ENCODE peak calls at places on chromosomes 16 and 17, in eight cellular contexts. U is sciatic nerve, T is NCI-H1436 treated with DMSO at 0.1 percent for 48 hours, O is NCI-H2029 treated with DMSO at 0.1 percent for 48 hours, A is HFF-Myc, Y is uterus, V is globus pallidus, I is AG09309. X is an unnamed sample.

GRCh38 chr16:17519041-17519440 is 48.3 kb upstream of the XYLT1 start:
- DNase-seq in Y (no peak), V (peak), U (no peak), O (no peak), I (no peak), T (no peak), A (no peak), X (no peak)

GRCh38 chr17:48960834-48961515 is 7.4 kb downstream of the GIP start:
- DNase-seq in T (no peak), I (no peak), O (no peak), Y (no peak), V (no peak), A (no peak), U (no peak), X (no peak)

GRCh38 chr16:87791295-87792204 is 25.8 kb upstream of the KLHDC4 start:
- DNase-seq in A (no peak), T (no peak), U (peak), O (no peak), Y (no peak), V (peak), I (no peak), X (no peak)

GRCh38 chr16:68227183-68227793 is 8.6 kb downstream of the ESRP2 start:
- DNase-seq in A (no peak), V (no peak), T (no peak), U (no peak), O (no peak), I (no peak), Y (no peak), X (no peak)

GRCh38 chr17:68326681-68327080 is 35.4 kb downstream of the ARSG start:
- DNase-seq in I (no peak), T (no peak), U (no peak), O (no peak), A (no peak), Y (no peak), V (no peak), X (no peak)

GRCh38 chr17:57541472-57542394 is 203.4 kb downstream of the CCDC182 start:
- DNase-seq in V (no peak), I (no peak), Y (peak), U (no peak), T (no peak), A (no peak), O (no peak), X (peak)

GRCh38 chr17:57875109-57876022 is 25.5 kb upstream of the MRPS23 start:
- DNase-seq in V (peak), O (no peak), Y (peak), U (peak), I (peak), T (no peak), A (peak), X (peak)

GRCh38 chr16:30666681-30667080 is 8.4 kb downstream of the FBRS start:
- DNase-seq in O (no peak), U (no peak), T (no peak), Y (no peak), I (no peak), A (no peak), V (no peak), X (no peak)

GRCh38 chr16:81553814-81554675 is 109.4 kb downstream of the CMIP start:
- DNase-seq in T (no peak), I (no peak), V (no peak), U (no peak), A (no peak), Y (no peak), O (no peak), X (no peak)

GRCh38 chr16:79498928-79499327 is 101.6 kb downstream of the MAF start:
- DNase-seq in Y (no peak), T (no peak), I (no peak), V (no peak), A (no peak), O (no peak), U (no peak), X (no peak)

GRCh38 chr17:77604301-77605031 is 354.0 kb upstream of the TNRC6C start:
- DNase-seq in V (no peak), A (no peak), U (peak), Y (no peak), O (no peak), I (no peak), T (no peak), X (no peak)

GRCh38 chr16:64952177-64952576 is 169.7 kb downstream of the CDH11 start:
- DNase-seq in Y (no peak), O (no peak), U (no peak), A (peak), T (no peak), V (no peak), I (peak), X (no peak)

GRCh38 chr16:70713781-70714180 is 27.9 kb upstream of the MTSS2 start:
- DNase-seq in U (no peak), Y (no peak), T (no peak), I (no peak), A (no peak), O (no peak), V (no peak), X (no peak)

GRCh38 chr17:12917401-12917800 is 100.4 kb downstream of the ELAC2 start:
- DNase-seq in Y (no peak), A (no peak), V (no peak), I (no peak), U (no peak), O (no peak), T (no peak), X (no peak)

GRCh38 chr16:87541882-87542234 is 49.0 kb upstream of the ZCCHC14 start:
- DNase-seq in U (no peak), Y (no peak), V (no peak), T (no peak), I (no peak), A (no peak), O (no peak), X (no peak)

GRCh38 chr16:52435573-52435972 is 111.4 kb downstream of the TOX3 start:
- DNase-seq in A (no peak), V (peak), U (no peak), I (no peak), Y (no peak), T (peak), O (peak), X (no peak)

X was measured in glomerular endothelial cell.